ENCODE peak calls at places on chromosomes 16 and 17, in four cellular contexts. Q is K562, W is GM12878, L is IMR-90. S is an unnamed sample.

GRCh38 chr16:75203106-75203505 is 3.9 kb downstream of the CTRB2 start:
- DNase-seq in L (no peak), W (no peak), Q (no peak), S (no peak)

GRCh38 chr17:37019745-37020129 is 71.0 kb downstream of the AATF start:
- DNase-seq in L (no peak), W (no peak), Q (no peak), S (no peak)

GRCh38 chr16:81319221-81319912 is 4.6 kb downstream of the GAN start:
- DNase-seq in L (peak; percentile 77), Q (no peak), W (no peak), S (no peak)

GRCh38 chr17:38960402-38960801 is 6.8 kb downstream of the FBXO47 start:
- DNase-seq in L (no peak), W (no peak), Q (no peak), S (no peak)

GRCh38 chr17:39365252-39365651 is 36.2 kb downstream of the FBXL20 start:
- DNase-seq in L (peak; percentile 83), W (no peak), Q (no peak), S (no peak)

GRCh38 chr17:20244671-20245070 is 222.7 kb downstream of the LGALS9B start:
- DNase-seq in L (peak; percentile 67), Q (no peak), W (no peak), S (no peak)

GRCh38 chr16:86300746-86301480 is 209.4 kb upstream of the FOXF1 start:
- DNase-seq in Q (peak; percentile 23), W (no peak), L (peak; percentile 85), S (no peak)

GRCh38 chr16:56911771-56912541 is 20.0 kb upstream of the HERPUD1 start:
- DNase-seq in Q (no peak), W (peak; percentile 72), L (peak; percentile 65), S (no peak)

GRCh38 chr17:2025220-2025621 is at the start of gene RTN4RL1:
- DNase-seq in W (no peak), L (no peak), Q (peak; percentile 85), S (peak; percentile 69)

GRCh38 chr16:50581830-50582229 is 33.6 kb downstream of the NKD1 start:
- DNase-seq in Q (no peak), L (no peak), W (no peak), S (no peak)

GRCh38 chr16:3780570-3780969 is 63.2 kb upstream of the TRAP1 start:
- DNase-seq in Q (no peak), W (no peak), L (peak; percentile 19), S (no peak)

GRCh38 chr17:48442819-48443218 is 12.8 kb upstream of the SKAP1 start:
- DNase-seq in Q (peak; percentile 54), W (no peak), L (no peak), S (no peak)

GRCh38 chr17:82468692-82469091 is 10.2 kb downstream of the NARF start:
- DNase-seq in W (no peak), L (peak; percentile 21), Q (no peak), S (no peak)

GRCh38 chr16:81551141-81551808 is 106.7 kb downstream of the CMIP start:
- DNase-seq in W (peak; percentile 9), L (peak; percentile 70), Q (peak; percentile 36), S (no peak)

GRCh38 chr17:83072600-83073358 is 6.6 kb upstream of the METRNL start:
- DNase-seq in W (no peak), Q (peak; percentile 57), L (no peak), S (no peak)

GRCh38 chr17:7021993-7022778 is 664 bp upstream of the BCL6B start:
- DNase-seq in L (peak; percentile 36), Q (peak; percentile 75), W (no peak), S (peak; percentile 95)

GRCh38 chr17:78925662-78926555 is 722 bp upstream of the TIMP2 start:
- DNase-seq in W (no peak), Q (no peak), L (peak; percentile 87), S (no peak)

GRCh38 chr17:82775033-82775823 is 23.4 kb downstream of the TBCD start:
- DNase-seq in W (no peak), Q (peak; percentile 76), L (no peak), S (peak; percentile 93)

GRCh38 chr17:15918661-15919259 is 26.2 kb upstream of the ADORA2B start:
- DNase-seq in Q (no peak), L (no peak), W (no peak), S (no peak)

GRCh38 chr16:24524855-24525652 is 14.3 kb upstream of the RBBP6 start:
- DNase-seq in Q (no peak), L (no peak), W (no peak), S (no peak)

GRCh38 chr16:74691093-74691855 is 9.4 kb downstream of the MLKL start:
- DNase-seq in W (no peak), L (peak; percentile 17), Q (no peak), S (no peak)

GRCh38 chr17:18166894-18167293 is 16.7 kb upstream of the ALKBH5 start:
- DNase-seq in L (no peak), Q (no peak), W (no peak), S (no peak)
- TF ChIP-seq CEBPB in L (no peak), Q (no peak), W (no peak), S (no peak)

DNA sequence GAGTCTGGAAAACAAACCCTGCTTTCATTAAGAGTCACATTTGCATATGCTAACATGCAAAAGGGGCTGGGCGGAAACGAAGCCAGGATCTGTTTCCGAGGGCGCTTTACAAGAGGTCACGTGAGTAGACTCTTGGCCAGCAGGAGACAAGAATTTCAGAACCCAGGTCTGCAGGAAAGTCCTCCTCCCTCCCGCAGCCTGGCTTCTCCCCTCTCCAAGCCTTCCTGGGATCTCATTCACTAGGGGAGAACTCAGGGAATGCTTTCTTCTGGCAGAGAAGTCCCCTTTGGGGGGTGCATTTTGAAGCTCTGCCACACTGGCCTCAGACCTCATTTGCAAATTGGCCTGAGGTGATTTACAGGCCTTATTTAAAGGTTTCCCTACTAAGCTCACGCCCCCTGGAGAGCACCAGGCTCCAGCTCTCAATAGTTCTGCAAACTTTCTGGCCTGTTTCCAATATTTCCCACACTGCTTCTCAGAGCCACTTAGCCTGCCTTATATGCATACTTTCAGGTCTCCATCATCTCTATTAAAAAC is 57.2 kb upstream of the CACNG5 start:
- DNase-seq in L (peak; percentile 44), W (no peak), Q (no peak), S (peak; percentile 62)
- TF ChIP-seq CHD1 in L (no peak), W (no peak), Q (no peak), S (no peak)

GRCh38 chr16:23383881-23384280 is 69.1 kb downstream of the COG7 start:
- DNase-seq in L (no peak), Q (no peak), W (no peak), S (no peak)
- TF ChIP-seq CEBPB in L (no peak), Q (no peak), W (no peak), S (no peak)

DNA sequence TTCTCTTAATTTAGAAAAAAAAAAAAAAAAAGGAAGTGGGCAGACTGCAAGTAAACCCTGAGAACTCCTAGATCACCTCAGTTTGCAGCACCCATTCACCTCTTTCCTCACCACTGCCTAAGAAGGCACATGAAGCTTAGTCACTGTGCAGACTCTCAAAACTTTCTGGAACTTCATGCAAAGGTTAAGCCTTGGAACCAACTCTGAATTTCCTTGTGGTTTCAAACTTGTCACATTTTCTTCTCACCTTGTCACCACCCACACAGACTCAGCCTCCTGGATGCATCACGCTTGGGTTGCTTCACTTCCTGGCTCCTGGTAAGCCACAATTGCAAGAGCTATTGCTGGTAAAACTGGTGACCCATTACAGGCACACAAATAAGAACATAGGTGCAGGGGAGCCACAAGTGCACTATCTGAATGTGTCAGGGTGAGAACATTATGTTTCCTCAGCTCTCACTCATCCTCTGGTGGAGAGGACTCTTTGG is 15.0 kb upstream of the CPD start:
- DNase-seq in Q (no peak), W (peak; percentile 99), L (peak; percentile 95), S (no peak)
- TF ChIP-seq CHD1 in Q (no peak), W (no peak), L (no peak), S (no peak)